ENCODE peak calls at places on chromosome 9, in six cellular contexts. F is uterus; S is activated CD8-positive, alpha-beta memory T cell treated with anti-CD3 and anti-CD28 coated beads, Interleukin-2, amount 10 ng/mL, durations not matched to agents 7 days and 5 days; O is lung; Z is CD4-positive, CD25-positive, alpha-beta regulatory T cell; H is endothelial cell. C is an unnamed sample.

GRCh38 chr9:136943291-136944093 is 1.0 kb downstream of the FBXW5 start:
- DNase-seq in H (peak), S (peak), Z (no peak), F (no peak), O (no peak), C (no peak)

GRCh38 chr9:126965541-126966428 is 51.2 kb downstream of the RALGPS1 start:
- DNase-seq in S (peak), H (peak), O (no peak), F (peak), Z (peak), C (peak)

GRCh38 chr9:130110166-130110565 is 56.5 kb downstream of the GPR107 start:
- DNase-seq in H (no peak), Z (peak), S (no peak), F (no peak), O (no peak), C (no peak)

GRCh38 chr9:87498046-87498815 is 564 bp downstream of the DAPK1 start:
- DNase-seq in F (peak), O (peak), Z (no peak), S (no peak), H (peak), C (peak)

GRCh38 chr9:138117101-138117750 is 239.6 kb downstream of the CACNA1B start:
- DNase-seq in S (no peak), Z (no peak), O (no peak), F (no peak), H (no peak), C (no peak)

GRCh38 chr9:19174127-19174921 is 47.0 kb upstream of the PLIN2 start:
- DNase-seq in O (peak), S (peak), F (peak), Z (peak), H (peak), C (peak)

GRCh38 chr9:96618209-96619108 is 1.2 kb downstream of the CDC14B start:
- DNase-seq in S (no peak), Z (no peak), H (peak), F (no peak), O (no peak), C (peak)

GRCh38 chr9:79911724-79912123 is 340.0 kb downstream of the TLE4 start:
- DNase-seq in O (no peak), Z (no peak), F (no peak), S (no peak), H (no peak), C (no peak)

GRCh38 chr9:96140401-96141180 is 161.4 kb downstream of the HSD17B3 start:
- DNase-seq in Z (no peak), F (no peak), S (no peak), O (no peak), H (no peak), C (no peak)

GRCh38 chr9:113492343-113493079 is 29.0 kb downstream of the RGS3 start:
- DNase-seq in H (no peak), O (no peak), F (no peak), Z (no peak), S (no peak), C (no peak)

GRCh38 chr9:137550958-137551655 is 572 bp upstream of the MRPL41 start:
- DNase-seq in H (peak), O (peak), S (no peak), Z (no peak), F (peak), C (no peak)

GRCh38 chr9:128393971-128394370 is 22.8 kb downstream of the URM1 start:
- DNase-seq in S (no peak), H (no peak), F (no peak), Z (no peak), O (no peak), C (no peak)

GRCh38 chr9:7879551-7880245 is 80.1 kb upstream of the DMAC1 start:
- DNase-seq in F (no peak), Z (no peak), O (no peak), H (no peak), S (peak), C (peak)

GRCh38 chr9:94623253-94623652 is 16.1 kb downstream of the FBP1 start:
- DNase-seq in H (peak), O (no peak), S (peak), Z (no peak), F (no peak), C (peak)

GRCh38 chr9:113707953-113708695 is 168.0 kb upstream of the ZNF618 start:
- DNase-seq in F (no peak), Z (no peak), H (no peak), O (no peak), S (peak), C (no peak)

GRCh38 chr9:21801683-21802417 is 586 bp upstream of the MTAP start:
- DNase-seq in S (no peak), O (peak), Z (peak), H (peak), F (peak), C (peak)

GRCh38 chr9:109098960-109099308 is 20.8 kb downstream of the TMEM245 start:
- DNase-seq in O (no peak), F (no peak), Z (no peak), H (no peak), S (no peak), C (no peak)

GRCh38 chr9:124782661-124783574 is 6.0 kb downstream of the OLFML2A start:
- DNase-seq in F (no peak), H (no peak), O (no peak), Z (no peak), S (peak), C (no peak)

GRCh38 chr9:126108240-126108639 is 218.4 kb upstream of the MVB12B start:
- DNase-seq in S (no peak), O (no peak), H (peak), F (no peak), Z (no peak), C (no peak)

GRCh38 chr9:86322973-86323644 is 31.1 kb downstream of the TUT7 start:
- DNase-seq in H (no peak), O (no peak), Z (no peak), S (no peak), F (no peak), C (no peak)

GRCh38 chr9:96021616-96022444 is 146.3 kb downstream of the ERCC6L2 start:
- DNase-seq in S (no peak), Z (no peak), F (no peak), H (peak), O (no peak), C (peak)

GRCh38 chr9:123475407-123475806 is 119.4 kb downstream of the CRB2 start:
- DNase-seq in Z (no peak), F (no peak), O (no peak), H (no peak), S (no peak), C (no peak)

GRCh38 chr9:95450171-95451107 is 66.3 kb downstream of the PTCH1 start:
- DNase-seq in O (no peak), H (no peak), S (no peak), F (no peak), Z (no peak), C (no peak)

GRCh38 chr9:111456536-111456935 is 27.6 kb downstream of the ECPAS start:
- DNase-seq in S (no peak), F (no peak), H (no peak), O (no peak), Z (no peak), C (no peak)

GRCh38 chr9:71683598-71684235 is 84.6 kb downstream of the CEMIP2 start:
- DNase-seq in S (no peak), H (no peak), Z (no peak), F (peak), O (no peak), C (no peak)

GRCh38 chr9:105835721-105836120 is 141.4 kb downstream of the TMEM38B start:
- DNase-seq in F (no peak), O (no peak), Z (no peak), H (peak), S (no peak), C (no peak)

GRCh38 chr9:129802833-129803678 is at the start of gene TOR1B:
- DNase-seq in Z (peak), O (peak), S (peak), F (peak), H (peak), C (peak)

GRCh38 chr9:99299214-99300102 is 77.4 kb downstream of the SEC61B start:
- DNase-seq in Z (no peak), F (no peak), H (no peak), O (no peak), S (no peak), C (no peak)

GRCh38 chr9:89888677-89889076 is 283.9 kb downstream of the GADD45G start:
- DNase-seq in F (no peak), Z (no peak), O (no peak), S (no peak), H (no peak), C (no peak)